ENCODE peak calls at places on chromosome 1, in four cellular contexts. One of them, this sample, is unnamed.

GRCh38 chr1:31701137-31701736 is 2.6 kb downstream of the COL16A1 start:
- DNase-seq in T follicular helper cell: no peak
- DNase-seq in retina: no peak
- DNase-seq in cardiac fibroblast: peak; percentile 99
- DNase-seq in this sample: no peak

GRCh38 chr1:17001760-17002523 is 9.8 kb downstream of the ATP13A2 start:
- DNase-seq in T follicular helper cell: no peak
- DNase-seq in retina: no peak
- DNase-seq in cardiac fibroblast: no peak
- DNase-seq in this sample: no peak

GRCh38 chr1:198519639-198520501 is 20.6 kb downstream of the ATP6V1G3 start:
- DNase-seq in T follicular helper cell: no peak
- DNase-seq in retina: no peak
- DNase-seq in cardiac fibroblast: peak; percentile 12
- DNase-seq in this sample: no peak

GRCh38 chr1:155872527-155872926 is 13.2 kb downstream of the SYT11 start:
- DNase-seq in T follicular helper cell: no peak
- DNase-seq in retina: no peak
- DNase-seq in cardiac fibroblast: no peak
- DNase-seq in this sample: no peak

GRCh38 chr1:62040450-62040849 is 154.2 kb upstream of the L1TD1 start:
- DNase-seq in T follicular helper cell: no peak
- DNase-seq in retina: no peak
- DNase-seq in cardiac fibroblast: no peak
- DNase-seq in this sample: no peak

GRCh38 chr1:166952002-166952746 is 23.2 kb downstream of the ILDR2 start:
- DNase-seq in T follicular helper cell: no peak
- DNase-seq in retina: no peak
- DNase-seq in cardiac fibroblast: peak; percentile 52
- DNase-seq in this sample: no peak

GRCh38 chr1:6466023-6466422 is at the start of gene TNFRSF25:
- DNase-seq in T follicular helper cell: peak; percentile 54
- DNase-seq in retina: no peak
- DNase-seq in cardiac fibroblast: no peak
- DNase-seq in this sample: no peak

GRCh38 chr1:55382699-55383377 is 167.7 kb upstream of the USP24 start:
- DNase-seq in T follicular helper cell: no peak
- DNase-seq in retina: no peak
- DNase-seq in cardiac fibroblast: no peak
- DNase-seq in this sample: no peak

GRCh38 chr1:86753700-86754099 is 49.3 kb downstream of the SH3GLB1 start:
- DNase-seq in T follicular helper cell: no peak
- DNase-seq in retina: no peak
- DNase-seq in cardiac fibroblast: peak; percentile 18
- DNase-seq in this sample: no peak

GRCh38 chr1:5913078-5913845 is 79.0 kb downstream of the NPHP4 start:
- DNase-seq in T follicular helper cell: no peak
- DNase-seq in retina: no peak
- DNase-seq in cardiac fibroblast: no peak
- DNase-seq in this sample: no peak

GRCh38 chr1:8540971-8541370 is 223.1 kb downstream of the SLC45A1 start:
- DNase-seq in T follicular helper cell: no peak
- DNase-seq in retina: no peak
- DNase-seq in cardiac fibroblast: peak; percentile 66
- DNase-seq in this sample: no peak

GRCh38 chr1:23371987-23372386 is 2.4 kb upstream of the ZNF436 start:
- DNase-seq in T follicular helper cell: no peak
- DNase-seq in retina: no peak
- DNase-seq in cardiac fibroblast: no peak
- DNase-seq in this sample: no peak

GRCh38 chr1:29330089-29330488 is 93.8 kb downstream of the PTPRU start:
- DNase-seq in T follicular helper cell: no peak
- DNase-seq in retina: no peak
- DNase-seq in cardiac fibroblast: no peak
- DNase-seq in this sample: no peak

GRCh38 chr1:84086189-84086588 is 57.9 kb upstream of the PRKACB start:
- DNase-seq in T follicular helper cell: no peak
- DNase-seq in retina: no peak
- DNase-seq in cardiac fibroblast: no peak
- DNase-seq in this sample: no peak

GRCh38 chr1:107669996-107670395 is 295.0 kb downstream of the VAV3 start:
- DNase-seq in T follicular helper cell: no peak
- DNase-seq in retina: no peak
- DNase-seq in cardiac fibroblast: peak; percentile 3
- DNase-seq in this sample: no peak

GRCh38 chr1:109567823-109568222 is 19.4 kb downstream of the GNAI3 start:
- DNase-seq in T follicular helper cell: no peak
- DNase-seq in retina: no peak
- DNase-seq in cardiac fibroblast: no peak
- DNase-seq in this sample: no peak

GRCh38 chr1:181587870-181588438 is 104.6 kb downstream of the CACNA1E start:
- DNase-seq in T follicular helper cell: no peak
- DNase-seq in retina: no peak
- DNase-seq in cardiac fibroblast: no peak
- DNase-seq in this sample: no peak

GRCh38 chr1:30977105-30977504 is 68.5 kb upstream of the SDC3 start:
- DNase-seq in T follicular helper cell: no peak
- DNase-seq in retina: no peak
- DNase-seq in cardiac fibroblast: peak; percentile 41
- DNase-seq in this sample: no peak

GRCh38 chr1:84689514-84690396 is 506 bp downstream of the SSX2IP start:
- DNase-seq in T follicular helper cell: no peak
- DNase-seq in retina: peak; percentile 77
- DNase-seq in cardiac fibroblast: peak; percentile 44
- DNase-seq in this sample: peak; percentile 53

GRCh38 chr1:116544588-116545358 is 26.1 kb downstream of the CD58 start:
- DNase-seq in T follicular helper cell: no peak
- DNase-seq in retina: no peak
- DNase-seq in cardiac fibroblast: no peak
- DNase-seq in this sample: no peak

GRCh38 chr1:86154581-86155060 is 2.0 kb downstream of the COL24A1 start:
- DNase-seq in T follicular helper cell: no peak
- DNase-seq in retina: peak; percentile 81
- DNase-seq in cardiac fibroblast: no peak
- DNase-seq in this sample: peak; percentile 8

GRCh38 chr1:79695133-79695532 is 688.6 kb upstream of the ADGRL4 start:
- DNase-seq in T follicular helper cell: no peak
- DNase-seq in retina: no peak
- DNase-seq in cardiac fibroblast: no peak
- DNase-seq in this sample: no peak

This sample was measured in neural crest cell.